ENCODE peak calls at places on chromosomes 4 and X, in ten cellular contexts. J is MCF 10A, O is heart left ventricle, M is ovary, D is fibroblast of mammary gland, P is GM06990, Z is breast epithelium, K is neural crest cell, I is psoas muscle, R is WTC11. C is an unnamed sample.

GRCh38 chr4:2438822-2439718 is 20.3 kb downstream of the CFAP99 start:
- DNase-seq in J (no peak), O (no peak), M (no peak), D (no peak), P (no peak), Z (no peak), K (no peak), I (no peak), R (no peak), C (no peak)

GRCh38 chr4:172850838-172851237 is 317.8 kb upstream of the GALNT7 start:
- DNase-seq in J (peak), O (no peak), M (no peak), D (peak), P (no peak), Z (no peak), K (no peak), I (no peak), R (no peak), C (no peak)

GRCh38 chr4:111014537-111014936 is 391.7 kb upstream of the PITX2 start:
- DNase-seq in J (no peak), O (no peak), M (no peak), D (no peak), P (no peak), Z (no peak), K (no peak), I (no peak), R (no peak), C (no peak)

GRCh38 chr4:25908491-25908901 is 5.5 kb upstream of the SMIM20 start:
- DNase-seq in J (peak), O (peak), M (no peak), D (peak), P (no peak), Z (no peak), K (peak), I (no peak), R (no peak), C (no peak)

GRCh38 chr4:2482693-2483092 is 13.8 kb downstream of the RNF4 start:
- DNase-seq in J (no peak), O (peak), M (peak), D (peak), P (peak), Z (no peak), K (no peak), I (peak), R (no peak), C (peak)

GRCh38 chr4:124953059-124953850 is 240.7 kb upstream of the ANKRD50 start:
- DNase-seq in J (peak), O (no peak), M (no peak), D (peak), P (no peak), Z (no peak), K (no peak), I (no peak), R (no peak), C (no peak)

GRCh38 chr4:157978680-157979361 is 194.0 kb downstream of the GASK1B start:
- DNase-seq in J (peak), O (peak), M (peak), D (peak), P (peak), Z (no peak), K (peak), I (peak), R (peak), C (peak)

GRCh38 chr4:48116582-48116981 is 17.5 kb downstream of the TXK start:
- DNase-seq in J (no peak), O (no peak), M (no peak), D (no peak), P (no peak), Z (no peak), K (no peak), I (no peak), R (no peak), C (no peak)

GRCh38 chrX:151176351-151176750 is at the start of gene GPR50:
- DNase-seq in J (no peak), O (no peak), M (no peak), D (no peak), P (no peak), Z (no peak), K (peak), I (no peak), R (peak), C (no peak)

GRCh38 chr4:172521171-172521570 is 647.4 kb upstream of the GALNT7 start:
- DNase-seq in J (no peak), O (no peak), M (no peak), D (no peak), P (no peak), Z (no peak), K (no peak), I (no peak), R (no peak), C (no peak)

GRCh38 chr4:73103799-73104503 is 34.4 kb upstream of the COX18 start:
- DNase-seq in J (peak), O (no peak), M (no peak), D (peak), P (no peak), Z (no peak), K (no peak), I (no peak), R (no peak), C (no peak)

GRCh38 chrX:4240541-4241194 is 527.2 kb upstream of the PRKX start:
- DNase-seq in J (no peak), O (no peak), M (no peak), D (no peak), P (no peak), Z (no peak), K (no peak), I (no peak), R (no peak), C (no peak)

GRCh38 chr4:56038763-56039162 is 90.0 kb downstream of the CEP135 start:
- DNase-seq in J (no peak), O (no peak), M (no peak), D (no peak), P (no peak), Z (no peak), K (peak), I (no peak), R (no peak), C (no peak)

GRCh38 chr4:38160487-38161207 is 200.4 kb downstream of the PTTG2 start:
- DNase-seq in J (peak), O (no peak), M (no peak), D (peak), P (peak), Z (no peak), K (no peak), I (peak), R (no peak), C (peak)

GRCh38 chr4:55396305-55397023 is 707 bp downstream of the TMEM165 start:
- DNase-seq in J (peak), O (peak), M (peak), D (peak), P (peak), Z (no peak), K (peak), I (peak), R (peak), C (peak)

GRCh38 chr4:2954358-2955185 is 8.6 kb downstream of the NOP14 start:
- DNase-seq in J (no peak), O (no peak), M (no peak), D (no peak), P (peak), Z (no peak), K (no peak), I (no peak), R (peak), C (peak)

GRCh38 chrX:16517206-16517605 is 132.8 kb upstream of the S100G start:
- DNase-seq in J (no peak), O (peak), M (no peak), D (peak), P (no peak), Z (no peak), K (no peak), I (no peak), R (no peak), C (no peak)

GRCh38 chrX:78106651-78106986 is 2.6 kb downstream of the PGK1 start:
- DNase-seq in J (no peak), O (no peak), M (no peak), D (no peak), P (no peak), Z (no peak), K (no peak), I (no peak), R (no peak), C (no peak)

GRCh38 chr4:152936446-152937279 is 540 bp downstream of the FHDC1 start:
- DNase-seq in J (peak), O (peak), M (peak), D (peak), P (peak), Z (peak), K (peak), I (peak), R (peak), C (peak)

GRCh38 chrX:140034916-140035315 is 69.6 kb upstream of the CXorf66 start:
- DNase-seq in J (peak), O (no peak), M (no peak), D (no peak), P (no peak), Z (no peak), K (no peak), I (no peak), R (no peak), C (peak)

GRCh38 chrX:143340190-143340589 is 177.1 kb downstream of the SPANXN3 start:
- DNase-seq in J (no peak), O (no peak), M (no peak), D (no peak), P (no peak), Z (no peak), K (no peak), I (no peak), R (no peak), C (no peak)

DNA sequence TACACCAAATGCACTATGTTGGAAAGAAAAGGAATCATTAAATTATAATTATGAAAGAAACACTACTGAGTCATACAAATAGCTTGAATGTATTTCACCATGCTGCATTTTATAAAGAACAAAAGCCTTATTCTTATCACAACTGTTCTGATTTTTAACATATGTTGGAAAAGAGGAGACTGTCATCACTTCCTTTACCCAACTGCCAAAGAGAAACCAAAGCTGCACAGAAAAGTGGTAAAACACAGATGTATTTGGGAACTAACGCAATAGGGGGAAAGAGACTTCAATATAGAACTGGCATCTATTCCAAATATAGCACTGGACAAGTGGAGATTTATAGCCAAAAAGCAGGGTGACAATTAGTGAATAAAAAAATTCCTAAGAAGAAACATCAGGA is 181.0 kb downstream of the SPANXN3 start:
- DNase-seq in J (no peak), O (no peak), M (no peak), D (no peak), P (no peak), Z (no peak), K (no peak), I (no peak), R (no peak), C (no peak)
- TF ChIP-seq CTCF in J (no peak), O (no peak), M (no peak), D (no peak), P (no peak), Z (no peak), K (no peak), I (no peak), R (no peak), C (no peak)

GRCh38 chrX:24979081-24979480 is 36.7 kb downstream of the ARX start:
- DNase-seq in J (no peak), O (no peak), M (no peak), D (no peak), P (no peak), Z (no peak), K (no peak), I (no peak), R (no peak), C (no peak)
- TF ChIP-seq CTCF in J (no peak), O (no peak), M (no peak), D (no peak), P (no peak), Z (no peak), K (no peak), I (no peak), R (no peak), C (no peak)

DNA sequence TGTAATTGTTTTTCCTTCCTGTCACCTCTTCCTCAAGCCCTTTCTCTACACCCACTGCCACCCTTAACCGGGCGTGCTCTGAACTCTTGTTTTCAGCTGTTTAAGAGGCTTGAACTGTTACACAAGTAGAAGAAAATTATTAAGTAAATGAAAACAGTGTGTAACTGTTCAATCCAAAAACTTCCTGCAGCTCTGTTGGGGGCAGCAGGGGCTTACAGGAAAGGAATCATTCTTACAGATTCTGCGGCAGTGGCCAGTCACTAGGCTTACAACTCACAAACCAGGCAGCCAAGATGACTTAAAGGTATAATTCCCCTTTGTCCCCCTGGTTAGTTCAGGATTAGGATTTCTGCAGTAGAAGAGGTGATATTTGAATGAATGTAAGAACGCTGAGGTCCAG is 70.2 kb upstream of the ETNPPL start:
- DNase-seq in J (peak), O (no peak), M (no peak), D (no peak), P (no peak), Z (no peak), K (no peak), I (no peak), R (no peak), C (no peak)
- TF ChIP-seq CTCF in J (no peak), O (no peak), M (no peak), D (no peak), P (no peak), Z (no peak), K (peak), I (no peak), R (no peak), C (no peak)

DNA sequence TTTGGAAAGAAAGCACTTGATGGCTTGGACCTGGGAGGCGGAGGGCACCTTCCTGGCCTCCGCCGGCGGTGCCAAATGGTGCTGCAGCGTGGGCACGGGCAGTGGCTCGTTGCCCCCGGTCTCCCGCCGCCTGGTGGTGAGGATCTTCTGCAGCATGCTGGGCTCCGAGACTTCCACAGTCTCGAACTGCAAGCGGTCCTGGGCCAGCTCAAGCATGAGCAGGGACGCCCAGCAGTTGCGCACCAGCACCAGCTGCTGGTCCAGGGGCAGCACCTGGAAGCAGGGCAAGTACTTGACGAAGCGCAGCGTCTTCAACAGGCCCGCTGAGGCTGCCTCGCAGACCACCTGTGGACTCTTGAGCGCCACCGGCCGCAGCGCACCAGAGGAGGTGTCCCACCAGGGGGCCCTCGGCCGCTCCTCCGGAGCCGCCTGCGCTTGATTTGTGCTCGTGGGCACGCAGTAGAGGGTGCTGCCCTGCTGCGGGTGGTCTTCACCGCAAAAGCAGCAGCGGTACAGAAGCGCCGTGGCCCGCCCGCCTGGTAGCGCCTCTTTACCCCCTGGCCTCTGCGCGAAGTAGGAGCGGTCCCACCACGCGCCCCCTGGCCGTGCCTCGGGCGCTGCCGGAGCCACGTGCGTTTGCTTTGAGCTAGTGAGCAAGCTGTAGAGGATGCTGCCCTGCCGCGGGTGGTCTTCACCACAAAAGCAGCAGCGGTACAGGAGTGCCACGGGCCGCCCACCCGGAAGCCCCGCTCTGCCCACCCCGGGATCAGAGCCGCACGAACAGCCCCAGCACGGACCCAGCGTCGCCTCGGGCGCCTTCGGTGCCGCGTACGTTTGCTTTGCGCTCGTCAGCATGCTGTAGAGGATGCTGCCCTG is 689 bp downstream of the NR0B1 start:
- DNase-seq in J (no peak), O (no peak), M (peak), D (peak), P (no peak), Z (no peak), K (peak), I (peak), R (peak), C (peak)
- TF ChIP-seq CTCF in J (no peak), O (no peak), M (no peak), D (no peak), P (peak), Z (no peak), K (peak), I (no peak), R (peak), C (no peak)

GRCh38 chrX:154460326-154460725 is 2.2 kb downstream of the PLXNA3 start:
- DNase-seq in J (no peak), O (no peak), M (no peak), D (no peak), P (no peak), Z (no peak), K (no peak), I (no peak), R (no peak), C (no peak)
- TF ChIP-seq CTCF in J (no peak), O (no peak), M (no peak), D (no peak), P (no peak), Z (no peak), K (no peak), I (no peak), R (no peak), C (no peak)

GRCh38 chrX:102514536-102514935 is 2.0 kb downstream of the TMSB15A start:
- DNase-seq in J (no peak), O (no peak), M (no peak), D (no peak), P (no peak), Z (no peak), K (no peak), I (no peak), R (no peak), C (no peak)

GRCh38 chrX:102516314-102516936 is at the start of gene TMSB15A:
- DNase-seq in J (peak), O (peak), M (peak), D (no peak), P (peak), Z (peak), K (peak), I (peak), R (peak), C (peak)

GRCh38 chrX:102517331-102517730 is 792 bp upstream of the TMSB15A start:
- DNase-seq in J (peak), O (no peak), M (no peak), D (peak), P (no peak), Z (no peak), K (no peak), I (no peak), R (no peak), C (no peak)
- TF ChIP-seq CTCF in J (no peak), O (no peak), M (no peak), D (peak), P (no peak), Z (no peak), K (peak), I (no peak), R (no peak), C (no peak)

GRCh38 chrX:15146515-15146914 is 123.4 kb downstream of the ASB9 start:
- DNase-seq in J (peak), O (no peak), M (no peak), D (peak), P (peak), Z (no peak), K (peak), I (no peak), R (peak), C (no peak)
- TF ChIP-seq CTCF in J (peak), O (peak), M (no peak), D (peak), P (peak), Z (no peak), K (peak), I (peak), R (peak), C (no peak)

GRCh38 chrX:145609951-145610511 is 207.6 kb upstream of the SLITRK2 start:
- DNase-seq in J (peak), O (no peak), M (no peak), D (peak), P (no peak), Z (no peak), K (no peak), I (no peak), R (no peak), C (no peak)

GRCh38 chrX:145613894-145614293 is 203.7 kb upstream of the SLITRK2 start:
- DNase-seq in J (no peak), O (no peak), M (no peak), D (no peak), P (no peak), Z (no peak), K (no peak), I (no peak), R (no peak), C (no peak)
- TF ChIP-seq CTCF in J (no peak), O (no peak), M (no peak), D (no peak), P (no peak), Z (no peak), K (no peak), I (no peak), R (no peak), C (no peak)

GRCh38 chr4:163672751-163673150 is 178.3 kb downstream of the TMA16 start:
- DNase-seq in J (no peak), O (no peak), M (no peak), D (no peak), P (no peak), Z (no peak), K (no peak), I (no peak), R (no peak), C (no peak)
- TF ChIP-seq CTCF in J (no peak), O (no peak), M (no peak), D (no peak), P (peak), Z (no peak), K (no peak), I (no peak), R (no peak), C (no peak)

C was measured in GM13976.